ENCODE peak calls at places on chromosome 1, in six cellular contexts. F, J, L, N, V and B are unnamed samples.

GRCh38 chr1:174040387-174040786 is 18.2 kb upstream of the RC3H1 start:
- DNase-seq in F (no peak), J (peak), L (peak), N (peak), V (no peak), B (peak)

GRCh38 chr1:67948155-67949075 is 102.0 kb downstream of the DIRAS3 start:
- DNase-seq in F (no peak), J (peak), L (peak), N (no peak), V (no peak), B (peak)

GRCh38 chr1:78619029-78619428 is 1.2 kb upstream of the IFI44L start:
- DNase-seq in F (no peak), J (peak), L (no peak), N (no peak), V (no peak), B (no peak)

GRCh38 chr1:159864262-159864661 is 1.8 kb upstream of the VSIG8 start:
- DNase-seq in F (no peak), J (no peak), L (no peak), N (no peak), V (no peak), B (no peak)

GRCh38 chr1:58528518-58528917 is 18.0 kb downstream of the OMA1 start:
- DNase-seq in F (no peak), J (peak), L (peak), N (no peak), V (no peak), B (peak)

GRCh38 chr1:228083871-228084278 is 1.4 kb downstream of the ARF1 start:
- DNase-seq in F (no peak), J (no peak), L (peak), N (no peak), V (no peak), B (no peak)

GRCh38 chr1:91314643-91315042 is 90.0 kb downstream of the HFM1 start:
- DNase-seq in F (no peak), J (no peak), L (no peak), N (no peak), V (no peak), B (no peak)

GRCh38 chr1:217180443-217180842 is 450.4 kb downstream of the GPATCH2 start:
- DNase-seq in F (no peak), J (no peak), L (no peak), N (no peak), V (no peak), B (no peak)

GRCh38 chr1:52364235-52364839 is 1.7 kb downstream of the CC2D1B start:
- DNase-seq in F (no peak), J (no peak), L (no peak), N (peak), V (no peak), B (no peak)

GRCh38 chr1:9689011-9689706 is 37.6 kb downstream of the PIK3CD start:
- DNase-seq in F (no peak), J (peak), L (peak), N (peak), V (peak), B (peak)

GRCh38 chr1:56578963-56579875 is at the start of gene PLPP3:
- DNase-seq in F (peak), J (peak), L (peak), N (peak), V (no peak), B (peak)

GRCh38 chr1:64983110-64983509 is 16.8 kb upstream of the JAK1 start:
- DNase-seq in F (no peak), J (peak), L (peak), N (no peak), V (no peak), B (peak)

GRCh38 chr1:63991685-63992084 is 211.7 kb upstream of the UBE2U start:
- DNase-seq in F (no peak), J (no peak), L (no peak), N (no peak), V (no peak), B (no peak)

GRCh38 chr1:76867342-76868130 is at the start of gene ST6GALNAC5:
- DNase-seq in F (no peak), J (peak), L (peak), N (no peak), V (no peak), B (peak)

GRCh38 chr1:115714572-115715141 is 53.9 kb downstream of the CASQ2 start:
- DNase-seq in F (no peak), J (no peak), L (no peak), N (no peak), V (no peak), B (no peak)

GRCh38 chr1:48061162-48062136 is 64.3 kb upstream of the TRABD2B start:
- DNase-seq in F (no peak), J (peak), L (peak), N (peak), V (no peak), B (peak)

GRCh38 chr1:2250721-2251281 is 22.7 kb downstream of the SKI start:
- DNase-seq in F (no peak), J (no peak), L (no peak), N (no peak), V (no peak), B (no peak)

GRCh38 chr1:183543619-183544204 is 46.5 kb downstream of the NCF2 start:
- DNase-seq in F (no peak), J (peak), L (peak), N (peak), V (no peak), B (peak)

GRCh38 chr1:228013322-228014234 is 6.8 kb downstream of the WNT3A start:
- DNase-seq in F (no peak), J (no peak), L (no peak), N (no peak), V (peak), B (peak)

GRCh38 chr1:184362876-184363275 is 24.0 kb upstream of the C1orf21 start:
- DNase-seq in F (no peak), J (peak), L (peak), N (no peak), V (no peak), B (peak)

GRCh38 chr1:170864238-170864637 is 71.1 kb upstream of the MROH9 start:
- DNase-seq in F (no peak), J (no peak), L (no peak), N (no peak), V (no peak), B (peak)

GRCh38 chr1:179129702-179130473 is 48.0 kb downstream of the TOR3A start:
- DNase-seq in F (no peak), J (peak), L (no peak), N (peak), V (no peak), B (no peak)

GRCh38 chr1:44043176-44044070 is 12.2 kb upstream of the SLC6A9 start:
- DNase-seq in F (no peak), J (no peak), L (no peak), N (no peak), V (no peak), B (no peak)

GRCh38 chr1:35603468-35603867 is 30.4 kb downstream of the TFAP2E start:
- DNase-seq in F (no peak), J (peak), L (no peak), N (no peak), V (no peak), B (no peak)